ENCODE peak calls at places on chromosomes 3 and 15, in nine cellular contexts. One of them, this sample, is unnamed.

GRCh38 chr15:75723171-75723846 is 10.7 kb upstream of the CSPG4 start:
- DNase-seq in M059J: no peak
- DNase-seq in nephron progenitor cell: no peak
- DNase-seq in ureter: no peak
- DNase-seq in GM12878: no peak
- DNase-seq in AG04450: no peak
- DNase-seq in kidney tubule cell: no peak
- DNase-seq in HT-29: peak; percentile 59
- DNase-seq in CD8-positive, alpha-beta T cell: no peak
- DNase-seq in this sample: no peak

GRCh38 chr3:132283440-132283839 is 33.8 kb upstream of the ACP3 start:
- DNase-seq in GM12878: no peak
- DNase-seq in ureter: no peak
- DNase-seq in nephron progenitor cell: no peak
- DNase-seq in M059J: no peak
- DNase-seq in HT-29: no peak
- DNase-seq in AG04450: no peak
- DNase-seq in kidney tubule cell: peak; percentile 41
- DNase-seq in CD8-positive, alpha-beta T cell: no peak
- DNase-seq in this sample: no peak

GRCh38 chr3:37458162-37458895 is 283.9 kb upstream of the LRRFIP2 start:
- DNase-seq in ureter: no peak
- DNase-seq in AG04450: no peak
- DNase-seq in M059J: no peak
- DNase-seq in nephron progenitor cell: no peak
- DNase-seq in kidney tubule cell: peak; percentile 15
- DNase-seq in CD8-positive, alpha-beta T cell: no peak
- DNase-seq in GM12878: no peak
- DNase-seq in HT-29: no peak
- DNase-seq in this sample: no peak

GRCh38 chr3:47378869-47379268 is 2.0 kb upstream of the PTPN23 start:
- DNase-seq in CD8-positive, alpha-beta T cell: no peak
- DNase-seq in M059J: no peak
- DNase-seq in AG04450: no peak
- DNase-seq in nephron progenitor cell: no peak
- DNase-seq in HT-29: no peak
- DNase-seq in GM12878: no peak
- DNase-seq in ureter: no peak
- DNase-seq in kidney tubule cell: no peak
- DNase-seq in this sample: no peak

GRCh38 chr15:91852741-91853500 is 587 bp upstream of the SLCO3A1 start:
- DNase-seq in GM12878: no peak
- DNase-seq in AG04450: no peak
- DNase-seq in ureter: peak; percentile 75
- DNase-seq in HT-29: peak; percentile 66
- DNase-seq in kidney tubule cell: peak; percentile 77
- DNase-seq in nephron progenitor cell: peak; percentile 72
- DNase-seq in CD8-positive, alpha-beta T cell: peak; percentile 69
- DNase-seq in M059J: peak; percentile 70
- DNase-seq in this sample: peak; percentile 65

GRCh38 chr15:29045717-29046116 is 159.9 kb downstream of the APBA2 start:
- DNase-seq in HT-29: no peak
- DNase-seq in CD8-positive, alpha-beta T cell: no peak
- DNase-seq in AG04450: no peak
- DNase-seq in GM12878: no peak
- DNase-seq in nephron progenitor cell: no peak
- DNase-seq in ureter: no peak
- DNase-seq in kidney tubule cell: peak; percentile 43
- DNase-seq in M059J: peak; percentile 71
- DNase-seq in this sample: peak; percentile 26

GRCh38 chr15:101710806-101711205 is 13.5 kb downstream of the TARS3 start:
- DNase-seq in kidney tubule cell: peak; percentile 79
- DNase-seq in ureter: no peak
- DNase-seq in nephron progenitor cell: no peak
- DNase-seq in AG04450: peak; percentile 23
- DNase-seq in M059J: peak; percentile 67
- DNase-seq in GM12878: no peak
- DNase-seq in CD8-positive, alpha-beta T cell: no peak
- DNase-seq in HT-29: no peak
- DNase-seq in this sample: peak; percentile 53

GRCh38 chr3:22537560-22537959 is 665.6 kb upstream of the UBE2E2 start:
- DNase-seq in ureter: no peak
- DNase-seq in HT-29: no peak
- DNase-seq in kidney tubule cell: no peak
- DNase-seq in CD8-positive, alpha-beta T cell: no peak
- DNase-seq in nephron progenitor cell: no peak
- DNase-seq in M059J: no peak
- DNase-seq in AG04450: no peak
- DNase-seq in GM12878: no peak
- DNase-seq in this sample: no peak

GRCh38 chr15:31433101-31433500 is 106.5 kb downstream of the KLF13 start:
- DNase-seq in AG04450: no peak
- DNase-seq in CD8-positive, alpha-beta T cell: no peak
- DNase-seq in GM12878: no peak
- DNase-seq in M059J: no peak
- DNase-seq in kidney tubule cell: no peak
- DNase-seq in ureter: no peak
- DNase-seq in HT-29: no peak
- DNase-seq in nephron progenitor cell: no peak
- DNase-seq in this sample: no peak

GRCh38 chr15:64619880-64620839 is 155.2 kb downstream of the RBPMS2 start:
- DNase-seq in HT-29: no peak
- DNase-seq in kidney tubule cell: peak; percentile 37
- DNase-seq in AG04450: no peak
- DNase-seq in M059J: peak; percentile 68
- DNase-seq in nephron progenitor cell: no peak
- DNase-seq in CD8-positive, alpha-beta T cell: no peak
- DNase-seq in ureter: no peak
- DNase-seq in GM12878: no peak
- DNase-seq in this sample: no peak

GRCh38 chr15:101481917-101482525 is 7.5 kb downstream of the PCSK6 start:
- DNase-seq in HT-29: peak; percentile 69
- DNase-seq in CD8-positive, alpha-beta T cell: no peak
- DNase-seq in kidney tubule cell: peak; percentile 61
- DNase-seq in AG04450: no peak
- DNase-seq in nephron progenitor cell: no peak
- DNase-seq in M059J: no peak
- DNase-seq in GM12878: no peak
- DNase-seq in ureter: no peak
- DNase-seq in this sample: no peak

GRCh38 chr3:14274999-14275961 is 96.7 kb downstream of the LSM3 start:
- DNase-seq in HT-29: no peak
- DNase-seq in nephron progenitor cell: no peak
- DNase-seq in ureter: no peak
- DNase-seq in AG04450: no peak
- DNase-seq in CD8-positive, alpha-beta T cell: no peak
- DNase-seq in kidney tubule cell: no peak
- DNase-seq in M059J: no peak
- DNase-seq in GM12878: no peak
- DNase-seq in this sample: no peak

GRCh38 chr3:186461141-186461540 is 83.0 kb downstream of the CRYGS start:
- DNase-seq in AG04450: peak; percentile 6
- DNase-seq in CD8-positive, alpha-beta T cell: no peak
- DNase-seq in nephron progenitor cell: no peak
- DNase-seq in M059J: peak; percentile 77
- DNase-seq in HT-29: no peak
- DNase-seq in ureter: no peak
- DNase-seq in kidney tubule cell: peak; percentile 78
- DNase-seq in GM12878: no peak
- DNase-seq in this sample: peak; percentile 26

GRCh38 chr3:19399836-19400235 is 251.5 kb downstream of the KCNH8 start:
- DNase-seq in nephron progenitor cell: no peak
- DNase-seq in HT-29: no peak
- DNase-seq in AG04450: no peak
- DNase-seq in CD8-positive, alpha-beta T cell: no peak
- DNase-seq in M059J: no peak
- DNase-seq in ureter: no peak
- DNase-seq in kidney tubule cell: peak; percentile 1
- DNase-seq in GM12878: no peak
- DNase-seq in this sample: no peak

GRCh38 chr3:30655187-30655812 is 48.9 kb downstream of the TGFBR2 start:
- DNase-seq in GM12878: peak; percentile 47
- DNase-seq in ureter: no peak
- DNase-seq in M059J: peak; percentile 70
- DNase-seq in kidney tubule cell: no peak
- DNase-seq in CD8-positive, alpha-beta T cell: no peak
- DNase-seq in nephron progenitor cell: no peak
- DNase-seq in AG04450: no peak
- DNase-seq in HT-29: no peak
- DNase-seq in this sample: no peak

GRCh38 chr3:183275418-183275817 is 22.4 kb downstream of the B3GNT5 start:
- DNase-seq in nephron progenitor cell: no peak
- DNase-seq in CD8-positive, alpha-beta T cell: no peak
- DNase-seq in HT-29: peak; percentile 62
- DNase-seq in M059J: peak; percentile 42
- DNase-seq in GM12878: no peak
- DNase-seq in AG04450: no peak
- DNase-seq in ureter: no peak
- DNase-seq in kidney tubule cell: peak; percentile 66
- DNase-seq in this sample: no peak

GRCh38 chr3:45223889-45224730 is 2.0 kb downstream of the TMEM158 start:
- DNase-seq in M059J: peak; percentile 55
- DNase-seq in kidney tubule cell: peak; percentile 41
- DNase-seq in AG04450: no peak
- DNase-seq in GM12878: no peak
- DNase-seq in CD8-positive, alpha-beta T cell: no peak
- DNase-seq in nephron progenitor cell: no peak
- DNase-seq in ureter: no peak
- DNase-seq in HT-29: no peak
- DNase-seq in this sample: no peak

GRCh38 chr3:37492977-37493471 is 318.6 kb upstream of the LRRFIP2 start:
- DNase-seq in GM12878: no peak
- DNase-seq in kidney tubule cell: no peak
- DNase-seq in HT-29: no peak
- DNase-seq in ureter: no peak
- DNase-seq in CD8-positive, alpha-beta T cell: no peak
- DNase-seq in M059J: peak; percentile 34
- DNase-seq in AG04450: no peak
- DNase-seq in nephron progenitor cell: no peak
- DNase-seq in this sample: no peak

GRCh38 chr3:171991166-171991565 is 48.2 kb upstream of the FNDC3B start:
- DNase-seq in AG04450: no peak
- DNase-seq in HT-29: peak; percentile 31
- DNase-seq in kidney tubule cell: no peak
- DNase-seq in ureter: no peak
- DNase-seq in M059J: no peak
- DNase-seq in CD8-positive, alpha-beta T cell: no peak
- DNase-seq in nephron progenitor cell: no peak
- DNase-seq in GM12878: no peak
- DNase-seq in this sample: no peak

GRCh38 chr3:37700849-37701248 is 160.8 kb upstream of the CTDSPL start:
- DNase-seq in nephron progenitor cell: no peak
- DNase-seq in kidney tubule cell: no peak
- DNase-seq in GM12878: no peak
- DNase-seq in AG04450: no peak
- DNase-seq in ureter: no peak
- DNase-seq in M059J: no peak
- DNase-seq in CD8-positive, alpha-beta T cell: no peak
- DNase-seq in HT-29: peak; percentile 24
- DNase-seq in this sample: no peak

GRCh38 chr3:146968204-146968651 is 363.1 kb upstream of the PLSCR5 start:
- DNase-seq in M059J: peak; percentile 91
- DNase-seq in kidney tubule cell: peak; percentile 87
- DNase-seq in HT-29: peak; percentile 10
- DNase-seq in AG04450: peak; percentile 37
- DNase-seq in nephron progenitor cell: no peak
- DNase-seq in CD8-positive, alpha-beta T cell: no peak
- DNase-seq in ureter: no peak
- DNase-seq in GM12878: no peak
- DNase-seq in this sample: peak; percentile 25

GRCh38 chr15:96361309-96362000 is 31.0 kb downstream of the NR2F2 start:
- DNase-seq in M059J: no peak
- DNase-seq in AG04450: no peak
- DNase-seq in HT-29: no peak
- DNase-seq in CD8-positive, alpha-beta T cell: no peak
- DNase-seq in kidney tubule cell: no peak
- DNase-seq in nephron progenitor cell: no peak
- DNase-seq in GM12878: no peak
- DNase-seq in ureter: no peak
- DNase-seq in this sample: no peak

GRCh38 chr3:175608351-175608750 is 749.2 kb downstream of the NAALADL2 start:
- DNase-seq in HT-29: no peak
- DNase-seq in ureter: no peak
- DNase-seq in kidney tubule cell: no peak
- DNase-seq in M059J: no peak
- DNase-seq in nephron progenitor cell: no peak
- DNase-seq in GM12878: no peak
- DNase-seq in AG04450: no peak
- DNase-seq in CD8-positive, alpha-beta T cell: no peak
- DNase-seq in this sample: no peak

GRCh38 chr3:2352134-2352762 is 253.6 kb downstream of the CNTN4 start:
- DNase-seq in GM12878: no peak
- DNase-seq in CD8-positive, alpha-beta T cell: no peak
- DNase-seq in nephron progenitor cell: no peak
- DNase-seq in kidney tubule cell: no peak
- DNase-seq in AG04450: no peak
- DNase-seq in HT-29: no peak
- DNase-seq in ureter: no peak
- DNase-seq in M059J: no peak
- DNase-seq in this sample: no peak

GRCh38 chr15:79967331-79968182 is 3.4 kb downstream of the BCL2A1 start:
- DNase-seq in M059J: no peak
- DNase-seq in ureter: no peak
- DNase-seq in HT-29: no peak
- DNase-seq in GM12878: no peak
- DNase-seq in CD8-positive, alpha-beta T cell: no peak
- DNase-seq in nephron progenitor cell: no peak
- DNase-seq in kidney tubule cell: no peak
- DNase-seq in AG04450: no peak
- DNase-seq in this sample: no peak

GRCh38 chr3:196355668-196356067 is 17.5 kb upstream of the TM4SF19 start:
- DNase-seq in nephron progenitor cell: no peak
- DNase-seq in HT-29: no peak
- DNase-seq in GM12878: no peak
- DNase-seq in M059J: no peak
- DNase-seq in kidney tubule cell: no peak
- DNase-seq in ureter: no peak
- DNase-seq in CD8-positive, alpha-beta T cell: no peak
- DNase-seq in AG04450: no peak
- DNase-seq in this sample: no peak

GRCh38 chr3:80190051-80190450 is 422.3 kb upstream of the ROBO1 start:
- DNase-seq in AG04450: no peak
- DNase-seq in GM12878: no peak
- DNase-seq in kidney tubule cell: peak; percentile 82
- DNase-seq in CD8-positive, alpha-beta T cell: no peak
- DNase-seq in ureter: no peak
- DNase-seq in M059J: peak; percentile 74
- DNase-seq in HT-29: no peak
- DNase-seq in nephron progenitor cell: peak; percentile 4
- DNase-seq in this sample: peak; percentile 42

GRCh38 chr3:171776411-171776810 is 33.9 kb downstream of the PLD1 start:
- DNase-seq in kidney tubule cell: no peak
- DNase-seq in ureter: no peak
- DNase-seq in HT-29: peak; percentile 52
- DNase-seq in AG04450: no peak
- DNase-seq in nephron progenitor cell: no peak
- DNase-seq in GM12878: no peak
- DNase-seq in M059J: no peak
- DNase-seq in CD8-positive, alpha-beta T cell: no peak
- DNase-seq in this sample: no peak

GRCh38 chr3:178382388-178383061 is 153.7 kb upstream of the KCNMB2 start:
- DNase-seq in kidney tubule cell: peak; percentile 24
- DNase-seq in ureter: no peak
- DNase-seq in HT-29: peak; percentile 5
- DNase-seq in M059J: peak; percentile 96
- DNase-seq in AG04450: peak; percentile 78
- DNase-seq in GM12878: no peak
- DNase-seq in nephron progenitor cell: no peak
- DNase-seq in CD8-positive, alpha-beta T cell: no peak
- DNase-seq in this sample: peak; percentile 18

GRCh38 chr3:148598619-148599018 is 99.1 kb upstream of the AGTR1 start:
- DNase-seq in M059J: peak; percentile 8
- DNase-seq in nephron progenitor cell: no peak
- DNase-seq in ureter: no peak
- DNase-seq in HT-29: no peak
- DNase-seq in AG04450: no peak
- DNase-seq in kidney tubule cell: no peak
- DNase-seq in CD8-positive, alpha-beta T cell: no peak
- DNase-seq in GM12878: no peak
- DNase-seq in this sample: no peak

GRCh38 chr3:197881601-197882000 is 68.4 kb upstream of the RPL35A start:
- DNase-seq in GM12878: no peak
- DNase-seq in M059J: no peak
- DNase-seq in ureter: no peak
- DNase-seq in kidney tubule cell: no peak
- DNase-seq in nephron progenitor cell: no peak
- DNase-seq in CD8-positive, alpha-beta T cell: no peak
- DNase-seq in AG04450: no peak
- DNase-seq in HT-29: no peak
- DNase-seq in this sample: no peak